ENCODE peak calls at places on chromosomes 5 and 9, in eight cellular contexts. F is PC-9, O is fibroblast of lung, R is astrocyte, P is endothelial cell of umbilical vein, S is hepatocyte, J is HCT116, E is GM12878. K is an unnamed sample. For H4K20me1 and H3K79me2, the result is how much of the 10 kb centered on the place peaks cover.

GRCh38 chr5:168404366-168404765 is 81.9 kb upstream of the RARS1 start:
- DNase-seq in S (peak), F (no peak), E (no peak), O (peak), R (peak), J (no peak), P (no peak), K (no peak)

GRCh38 chr5:134188092-134188491 is 11.3 kb upstream of the SKP1 start:
- DNase-seq in S (no peak), P (no peak), J (no peak), R (no peak), O (no peak), F (no peak), E (no peak), K (peak)

GRCh38 chr5:34556514-34556782 is 99.7 kb upstream of the RAI14 start:
- DNase-seq in R (no peak), F (no peak), S (no peak), P (no peak), E (no peak), J (no peak), O (no peak), K (no peak)

GRCh38 chr5:125038477-125038876 is 292.0 kb upstream of the ZNF608 start:
- DNase-seq in S (no peak), O (no peak), E (no peak), P (no peak), R (no peak), F (no peak), J (no peak), K (no peak)

GRCh38 chr5:162956570-162956969 is 480.8 kb upstream of the CCNG1 start:
- DNase-seq in R (no peak), O (no peak), S (no peak), P (no peak), E (no peak), J (no peak), F (no peak), K (peak)

GRCh38 chr9:122197334-122197872 is 31.4 kb downstream of the LHX6 start:
- DNase-seq in O (no peak), F (no peak), E (no peak), R (no peak), P (no peak), S (no peak), J (no peak), K (no peak)

GRCh38 chr9:131087354-131087893 is 8.9 kb upstream of the AIF1L start:
- DNase-seq in O (no peak), R (no peak), F (no peak), S (no peak), P (no peak), E (no peak), J (no peak), K (no peak)

GRCh38 chr5:79703381-79703645 is 13.7 kb downstream of the CMYA5 start:
- DNase-seq in F (no peak), J (no peak), E (no peak), P (no peak), O (no peak), R (no peak), S (no peak), K (no peak)

GRCh38 chr5:156587012-156587411 is 260.0 kb downstream of the SGCD start:
- DNase-seq in O (no peak), S (no peak), F (no peak), E (no peak), R (no peak), P (no peak), J (no peak), K (no peak)

GRCh38 chr5:18745988-18746615 is 1111.8 kb downstream of the TAF11L14 start:
- DNase-seq in S (no peak), J (no peak), E (peak), P (peak), O (no peak), R (no peak), F (peak), K (peak)

GRCh38 chr5:92769986-92770385 is 811.0 kb downstream of the NR2F1-AS1 start:
- DNase-seq in J (no peak), F (no peak), O (peak), R (peak), E (no peak), P (no peak), S (no peak), K (no peak)

GRCh38 chr5:1522601-1523479 is 920 bp downstream of the LPCAT1 start:
- DNase-seq in R (no peak), O (peak), E (no peak), J (no peak), S (peak), F (peak), P (no peak), K (peak)

GRCh38 chr9:94630833-94631232 is 8.5 kb downstream of the FBP1 start:
- DNase-seq in E (no peak), O (no peak), R (no peak), P (no peak), J (no peak), F (peak), S (peak), K (no peak)

GRCh38 chr5:55415071-55415470 is 107.3 kb downstream of the MTREX start:
- DNase-seq in P (no peak), O (peak), F (no peak), S (no peak), R (peak), E (no peak), J (no peak), K (no peak)

GRCh38 chr9:100549048-100549447 is 28.8 kb upstream of the CAVIN4 start:
- DNase-seq in R (no peak), P (peak), E (no peak), O (no peak), J (no peak), F (no peak), S (no peak), K (no peak)

GRCh38 chr9:116208417-116209232 is 55.0 kb downstream of the PAPPA start:
- DNase-seq in O (peak), J (no peak), S (no peak), R (no peak), E (no peak), P (no peak), F (no peak), K (no peak)

GRCh38 chr5:9437741-9438240 is 108.1 kb downstream of the SEMA5A start:
- DNase-seq in O (peak), R (peak), J (no peak), S (no peak), E (no peak), F (no peak), P (no peak), K (no peak)

GRCh38 chr5:81402180-81402930 is 8.4 kb upstream of the ACOT12 start:
- DNase-seq in J (no peak), R (no peak), P (no peak), E (no peak), O (no peak), S (peak), F (no peak), K (no peak)

GRCh38 chr9:129640086-129640870 is 1.7 kb downstream of the ASB6 start:
- DNase-seq in O (peak), S (no peak), E (no peak), P (no peak), F (no peak), R (peak), J (no peak), K (peak)

GRCh38 chr5:132147663-132148062 is 74.1 kb downstream of the CSF2 start:
- DNase-seq in S (no peak), P (no peak), R (no peak), J (no peak), E (no peak), F (no peak), O (no peak), K (no peak)

GRCh38 chr9:91312717-91313325 is 48.9 kb downstream of the AUH start:
- DNase-seq in J (peak), R (peak), S (no peak), P (no peak), F (peak), O (peak), E (no peak), K (no peak)

GRCh38 chr5:140018096-140018481 is 25.0 kb downstream of the NRG2 start:
- DNase-seq in R (no peak), J (no peak), O (no peak), S (no peak), P (no peak), F (no peak), E (no peak), K (no peak)

GRCh38 chr5:66710557-66710956 is 114.4 kb downstream of the MAST4 start:
- DNase-seq in R (peak), O (peak), S (no peak), E (no peak), J (no peak), P (no peak), F (no peak), K (peak)

GRCh38 chr5:67515020-67515689 is 318.6 kb upstream of the CD180 start:
- DNase-seq in E (no peak), J (no peak), R (no peak), O (no peak), S (no peak), F (no peak), P (no peak), K (no peak)

GRCh38 chr5:97182571-97183099 is 412 bp downstream of the RIOK2 start:
- DNase-seq in R (peak), J (no peak), S (peak), O (peak), P (no peak), F (no peak), E (no peak), K (peak)

GRCh38 chr5:145554399-145554798 is 280.7 kb downstream of the PRELID2 start:
- DNase-seq in E (no peak), R (peak), J (peak), F (peak), O (peak), S (peak), P (peak), K (no peak)

GRCh38 chr9:101639785-101640437 is 45.1 kb upstream of the PPP3R2 start:
- DNase-seq in P (no peak), F (no peak), S (peak), J (no peak), E (no peak), R (no peak), O (no peak), K (no peak)

GRCh38 chr5:66642538-66642937 is 46.3 kb downstream of the MAST4 start:
- DNase-seq in J (no peak), F (no peak), O (no peak), E (no peak), R (no peak), P (no peak), S (no peak), K (no peak)

GRCh38 chr5:91641730-91642350 is 258.7 kb upstream of the ARRDC3 start:
- DNase-seq in F (no peak), J (peak), O (peak), R (peak), S (peak), E (no peak), P (peak), K (peak)

GRCh38 chr9:114404531-114404930 is 16.7 kb upstream of the AKNA start:
- DNase-seq in F (no peak), R (no peak), J (no peak), S (no peak), O (no peak), P (no peak), E (no peak), K (no peak)

GRCh38 chr9:70477907-70478480 is 63.5 kb upstream of the KLF9 start:
- DNase-seq in O (no peak), R (no peak), F (no peak), J (no peak), P (no peak), S (no peak), E (no peak), K (no peak)

GRCh38 chr9:124660341-124660801 is 110.7 kb downstream of the NR6A1 start:
- DNase-seq in S (peak), J (no peak), O (peak), F (peak), P (peak), E (peak), R (peak), K (no peak)
- H3K4me3 ChIP-seq in S (peak), J (no peak), O (peak), F (peak), P (peak), E (peak), R (peak), K (no peak)

DNA sequence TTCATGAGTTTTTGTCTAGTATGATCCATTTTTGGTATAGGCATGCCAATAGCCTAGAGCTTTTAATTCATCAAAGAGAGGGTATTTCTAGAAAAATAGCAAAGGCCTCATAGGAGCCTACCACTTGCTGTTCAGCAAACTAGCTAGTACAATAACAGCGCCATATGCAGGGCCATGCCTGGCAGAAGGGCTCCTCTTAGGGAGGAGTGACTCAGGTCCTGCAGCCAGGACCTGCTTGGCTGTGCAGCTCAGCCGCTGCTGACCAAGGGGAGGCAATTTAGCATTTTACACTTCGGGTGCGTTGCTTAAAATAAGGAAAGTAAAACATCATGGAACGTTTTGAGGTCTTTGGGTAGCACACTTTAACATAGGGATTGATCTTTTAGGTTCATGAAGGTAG is 100.6 kb downstream of the TRIO start:
- DNase-seq in O (no peak), P (no peak), F (no peak), R (no peak), E (no peak), S (no peak), J (no peak), K (no peak)
- H4K20me1 ChIP-seq in O (under half), P (under half), F (under half), R (half or more), E (under half), S (half or more), J (under half), K (under half)

GRCh38 chr9:135878528-135879236 is 28.7 kb downstream of the CAMSAP1 start:
- DNase-seq in F (no peak), E (no peak), J (no peak), S (no peak), R (no peak), P (no peak), O (no peak), K (no peak)

GRCh38 chr9:135879619-135880018 is 27.7 kb downstream of the CAMSAP1 start:
- DNase-seq in S (no peak), O (no peak), J (no peak), R (no peak), F (no peak), P (no peak), E (no peak), K (no peak)

GRCh38 chr9:135876936-135877335 is 30.4 kb downstream of the CAMSAP1 start:
- DNase-seq in F (no peak), R (no peak), J (no peak), S (no peak), E (no peak), O (no peak), P (no peak), K (no peak)

GRCh38 chr9:135877776-135878527 is 29.4 kb downstream of the CAMSAP1 start:
- DNase-seq in F (no peak), R (no peak), S (no peak), E (no peak), P (no peak), J (no peak), O (no peak), K (peak)

GRCh38 chr9:135879237-135879601 is 28.1 kb downstream of the CAMSAP1 start:
- DNase-seq in O (no peak), J (no peak), S (no peak), R (no peak), E (no peak), F (no peak), P (no peak), K (no peak)
- H3K79me2 ChIP-seq in O (under half), J (half or more), S (half or more), R (half or more), E (under half), F (under half), P (half or more), K (half or more)

GRCh38 chr9:38043931-38044623 is 24.9 kb downstream of the SHB start:
- DNase-seq in S (no peak), E (no peak), P (no peak), F (no peak), O (no peak), J (no peak), R (no peak), K (no peak)

GRCh38 chr9:38044706-38045105 is 24.3 kb downstream of the SHB start:
- DNase-seq in S (no peak), F (no peak), J (no peak), E (no peak), R (no peak), O (no peak), P (no peak), K (no peak)

GRCh38 chr9:38046669-38047300 is 22.2 kb downstream of the SHB start:
- DNase-seq in O (peak), S (peak), J (peak), R (peak), P (peak), E (no peak), F (peak), K (no peak)

GRCh38 chr9:38048319-38048969 is 20.6 kb downstream of the SHB start:
- DNase-seq in P (no peak), F (no peak), J (no peak), E (no peak), R (peak), S (no peak), O (peak), K (no peak)

GRCh38 chr9:38047301-38048251 is 21.5 kb downstream of the SHB start:
- DNase-seq in O (peak), J (peak), S (peak), P (peak), R (peak), F (peak), E (no peak), K (no peak)
- H3K4me3 ChIP-seq in O (no peak), J (peak), S (no peak), P (peak), R (peak), F (peak), E (no peak), K (no peak)

DNA sequence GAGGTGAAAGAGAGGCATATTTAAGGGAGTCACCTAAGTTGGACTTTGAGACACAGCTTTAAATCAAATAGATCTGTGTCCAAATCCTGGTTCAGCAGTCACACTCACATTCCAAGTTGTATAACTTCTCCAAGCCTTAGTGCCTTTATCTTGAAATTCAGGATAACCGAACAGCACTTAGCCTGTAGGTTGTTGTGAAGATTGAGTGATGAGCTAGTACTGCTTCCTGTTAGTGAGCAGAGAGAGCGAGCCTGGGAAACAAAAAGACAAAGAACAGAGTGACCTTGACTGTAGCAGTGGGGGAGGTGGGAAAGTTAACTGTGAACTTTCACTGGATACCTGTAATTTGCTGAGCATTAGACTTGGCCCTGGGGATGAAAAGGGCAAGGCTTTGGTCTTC is 22.4 kb downstream of the MAML1 start:
- DNase-seq in R (no peak), E (no peak), F (no peak), J (no peak), S (peak), O (peak), P (peak), K (no peak)
- H4K20me1 ChIP-seq in R (half or more), E (under half), F (under half), J (under half), S (half or more), O (under half), P (under half), K (under half)

GRCh38 chr9:34016149-34016548 is 32.5 kb downstream of the UBAP2 start:
- DNase-seq in E (no peak), F (no peak), R (no peak), P (no peak), J (no peak), S (no peak), O (no peak), K (no peak)

GRCh38 chr9:34010979-34011378 is 37.7 kb downstream of the UBAP2 start:
- DNase-seq in F (no peak), O (peak), P (peak), R (no peak), S (peak), E (no peak), J (peak), K (peak)
- H3K79me2 ChIP-seq in F (under half), O (under half), P (under half), R (under half), S (under half), E (under half), J (half or more), K (under half)